ENCODE peak calls at places on chromosomes 6 and 20, in nine cellular contexts. Z, J, V, C, K, G, O, U and X are unnamed samples.

GRCh38 chr6:114039835-114040234 is 68.9 kb upstream of the HDAC2 start:
- DNase-seq in U (no peak), C (no peak), Z (no peak), J (no peak), K (no peak), G (no peak), V (no peak), O (no peak), X (no peak)

GRCh38 chr20:53706511-53707031 is 112.9 kb upstream of the ZNF217 start:
- DNase-seq in O (no peak), V (no peak), U (peak; percentile 76), C (no peak), K (no peak), G (no peak), J (no peak), Z (no peak), X (no peak)

GRCh38 chr20:34579936-34580587 is 21.5 kb downstream of the MAP1LC3A start:
- DNase-seq in C (no peak), J (no peak), K (peak; percentile 34), O (no peak), Z (peak; percentile 68), U (no peak), V (no peak), G (peak; percentile 57), X (peak; percentile 76)

GRCh38 chr6:129860901-129861665 is at the start of gene TMEM244:
- DNase-seq in O (no peak), C (no peak), G (peak; percentile 28), U (no peak), V (no peak), Z (no peak), J (no peak), K (no peak), X (no peak)

GRCh38 chr6:75204959-75205775 is 686 bp downstream of the COL12A1 start:
- DNase-seq in K (peak; percentile 54), J (peak; percentile 72), U (no peak), Z (no peak), C (peak; percentile 73), V (peak; percentile 22), G (peak; percentile 52), O (peak; percentile 69), X (peak; percentile 76)

GRCh38 chr20:29410805-29411457 is 1846.5 kb upstream of the DEFB115 start:
- DNase-seq in K (no peak), O (no peak), V (no peak), J (no peak), G (no peak), C (no peak), U (no peak), Z (no peak), X (no peak)

GRCh38 chr20:44395183-44395962 is 39.9 kb downstream of the HNF4A start:
- DNase-seq in C (no peak), O (no peak), U (no peak), J (no peak), Z (no peak), V (no peak), G (no peak), K (no peak), X (no peak)

GRCh38 chr6:130385059-130385695 is 19.4 kb downstream of the TMEM200A start:
- DNase-seq in G (no peak), Z (no peak), V (no peak), O (no peak), J (no peak), C (no peak), U (no peak), K (no peak), X (no peak)

GRCh38 chr6:110412258-110412839 is 3.0 kb downstream of the DDO start:
- DNase-seq in C (no peak), O (no peak), U (no peak), K (no peak), V (no peak), G (no peak), J (no peak), Z (no peak), X (no peak)

GRCh38 chr20:24379116-24379927 is 90.1 kb upstream of the SYNDIG1 start:
- DNase-seq in G (no peak), U (no peak), J (peak; percentile 85), Z (no peak), V (no peak), C (no peak), K (peak; percentile 28), O (peak; percentile 90), X (no peak)

GRCh38 chr6:41789937-41790502 is 2.5 kb downstream of the TOMM6 start:
- DNase-seq in V (no peak), C (no peak), U (no peak), O (no peak), J (no peak), G (no peak), K (no peak), Z (no peak), X (no peak)

GRCh38 chr20:62382306-62383198 is 4.4 kb upstream of the RPS21 start:
- DNase-seq in K (peak; percentile 65), O (peak; percentile 91), G (peak; percentile 92), J (peak; percentile 83), C (peak; percentile 58), Z (peak; percentile 77), V (no peak), U (peak; percentile 85), X (peak; percentile 91)

GRCh38 chr6:26128013-26128771 is 41.0 kb downstream of the HFE start:
- DNase-seq in U (no peak), O (no peak), G (no peak), C (no peak), K (no peak), Z (no peak), J (no peak), V (no peak), X (no peak)
- H3K4me1 ChIP-seq in U (peaks cover 39% of the 10 kb centered on the region), O (no peaks in the 10 kb centered on the region), G (peaks cover 15% of the 10 kb centered on the region), C (peaks cover 6% of the 10 kb centered on the region), K (peaks cover 12% of the 10 kb centered on the region), Z (peaks cover 8% of the 10 kb centered on the region), J (no peaks in the 10 kb centered on the region), V (peaks cover 45% of the 10 kb centered on the region), X (peaks cover 13% of the 10 kb centered on the region)

DNA sequence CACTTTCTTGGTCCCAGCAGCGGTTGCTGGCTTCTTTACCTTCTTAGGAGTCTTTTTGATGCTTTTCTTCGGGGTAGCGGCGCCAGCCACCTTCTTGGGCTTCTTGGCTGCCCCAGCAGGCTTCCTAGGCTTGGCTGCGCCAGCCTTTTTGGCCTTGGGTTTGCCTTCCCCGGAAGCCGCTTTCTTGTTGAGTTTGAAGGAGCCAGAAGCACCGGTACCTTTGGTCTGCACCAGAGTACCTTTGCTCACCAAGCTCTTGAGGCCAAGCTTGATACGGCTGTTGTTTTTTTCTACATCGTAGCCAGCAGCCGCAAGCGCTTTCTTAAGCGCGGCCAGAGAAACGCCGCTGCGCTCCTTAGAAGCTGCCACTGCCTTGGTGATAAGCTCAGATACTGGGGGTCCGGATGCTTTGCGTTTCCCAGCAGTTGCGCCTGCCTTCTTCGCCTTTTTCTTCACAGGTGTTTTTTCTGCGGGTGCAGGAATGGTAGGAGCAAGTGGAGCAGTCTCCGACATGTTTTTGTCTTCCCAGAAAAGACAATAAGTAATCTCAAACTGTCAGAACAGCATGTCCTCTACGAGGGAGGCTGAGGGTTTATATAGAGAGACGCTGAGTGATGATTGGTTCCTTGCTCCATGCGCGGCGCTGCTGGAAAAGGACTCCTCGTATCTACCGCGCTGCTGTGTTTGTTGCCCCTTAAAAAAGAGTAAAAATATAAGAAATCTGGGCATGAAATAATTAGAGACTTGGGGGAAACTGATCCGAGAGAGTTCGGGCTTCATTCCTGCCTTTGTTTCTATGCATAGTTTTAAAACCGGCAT is 130.4 kb upstream of the BTN3A2 start:
- DNase-seq in J (peak; percentile 76), U (peak; percentile 90), G (peak; percentile 97), K (peak; percentile 85), O (peak; percentile 77), V (peak; percentile 80), C (peak; percentile 27), Z (peak; percentile 90), X (no peak)
- H3K4me1 ChIP-seq in J (no peaks in the 10 kb centered on the region), U (peaks cover 30% of the 10 kb centered on the region), G (peaks cover 40% of the 10 kb centered on the region), K (peaks cover 3% of the 10 kb centered on the region), O (peaks cover 9% of the 10 kb centered on the region), V (peaks cover 22% of the 10 kb centered on the region), C (peaks cover 4% of the 10 kb centered on the region), Z (no peaks in the 10 kb centered on the region), X (peaks cover 20% of the 10 kb centered on the region)

DNA sequence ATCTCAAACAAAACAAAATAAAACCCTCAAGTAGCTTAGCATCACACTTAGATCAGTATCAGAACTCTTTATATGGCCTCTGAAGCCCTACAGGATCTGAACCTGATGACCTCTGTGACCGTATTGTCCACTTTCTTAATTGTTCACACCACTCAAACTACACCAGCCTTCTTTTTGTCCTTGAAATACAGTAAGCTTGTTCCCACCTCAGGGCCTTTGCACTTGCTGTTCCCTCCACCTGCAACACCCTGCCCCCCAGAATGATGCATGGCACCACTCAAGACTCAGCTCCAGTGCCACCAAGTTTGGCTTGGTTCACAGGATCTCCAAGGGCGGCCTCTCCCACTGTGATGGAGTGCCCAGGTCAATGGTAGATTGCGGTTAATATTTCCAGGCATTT is 25.7 kb downstream of the CPNE5 start:
- DNase-seq in K (no peak), Z (no peak), O (no peak), U (no peak), J (no peak), C (no peak), V (no peak), G (no peak), X (no peak)
- H3K4me1 ChIP-seq in K (peaks cover 13% of the 10 kb centered on the region), Z (no peaks in the 10 kb centered on the region), O (peaks cover 1% of the 10 kb centered on the region), U (no peaks in the 10 kb centered on the region), J (no peaks in the 10 kb centered on the region), C (no peaks in the 10 kb centered on the region), V (no peaks in the 10 kb centered on the region), G (no peaks in the 10 kb centered on the region), X (no peaks in the 10 kb centered on the region)

DNA sequence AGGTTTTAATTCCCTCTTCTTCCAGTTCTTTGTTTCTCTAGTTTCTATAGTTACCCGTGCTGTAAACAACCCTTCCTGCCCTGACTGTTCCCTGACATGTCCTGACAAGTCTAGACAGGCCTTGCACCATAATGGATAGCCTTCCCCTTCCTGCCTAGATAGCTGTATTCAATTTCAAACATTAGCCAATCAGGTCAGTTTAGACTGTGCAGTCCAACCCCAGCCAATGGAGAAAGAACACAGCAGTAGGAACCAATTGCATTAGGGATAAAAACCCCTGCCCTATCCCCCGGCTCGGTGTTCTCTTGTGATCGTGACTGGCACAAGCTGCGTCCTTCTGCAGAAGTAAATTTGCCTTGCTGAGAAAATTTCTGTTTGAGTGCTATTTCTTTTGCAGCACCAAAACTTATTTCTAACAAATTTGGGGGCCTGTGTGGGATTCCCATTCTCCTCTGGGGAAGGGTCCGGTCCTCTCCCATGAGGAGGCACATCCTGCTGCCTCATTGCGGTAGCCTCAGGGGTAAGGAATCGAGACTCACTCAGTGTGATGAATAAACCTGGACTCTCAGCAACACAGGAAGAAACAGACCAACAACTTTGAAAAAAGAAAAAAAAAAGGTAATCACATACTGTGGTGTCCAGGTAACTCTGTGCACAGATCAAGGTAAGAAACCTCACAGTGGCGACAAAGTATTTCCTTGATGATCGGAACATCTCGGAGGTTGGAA is 248.7 kb upstream of the ECI2 start:
- DNase-seq in Z (no peak), V (no peak), J (no peak), C (no peak), G (no peak), O (no peak), U (no peak), K (peak; percentile 29), X (no peak)
- H3K4me1 ChIP-seq in Z (no peaks in the 10 kb centered on the region), V (peaks cover 5% of the 10 kb centered on the region), J (no peaks in the 10 kb centered on the region), C (no peaks in the 10 kb centered on the region), G (no peaks in the 10 kb centered on the region), O (peaks cover 4% of the 10 kb centered on the region), U (no peaks in the 10 kb centered on the region), K (no peaks in the 10 kb centered on the region), X (no peaks in the 10 kb centered on the region)

GRCh38 chr20:19935842-19936241 is 81.3 kb upstream of the NAA20 start:
- DNase-seq in C (no peak), O (no peak), U (no peak), Z (peak; percentile 82), G (peak; percentile 76), V (no peak), J (no peak), K (peak; percentile 82), X (no peak)
- H3K4me1 ChIP-seq in C (peaks cover 4% of the 10 kb centered on the region), O (peaks cover 17% of the 10 kb centered on the region), U (peaks cover 9% of the 10 kb centered on the region), Z (peaks cover 4% of the 10 kb centered on the region), G (peaks cover 22% of the 10 kb centered on the region), V (peaks cover 24% of the 10 kb centered on the region), J (no peaks in the 10 kb centered on the region), K (peaks cover 42% of the 10 kb centered on the region), X (peaks cover 19% of the 10 kb centered on the region)